ENCODE peak calls at places on chromosomes 6 and 20, in seven cellular contexts. I is breast epithelium, Z is suprapubic skin, A is GM12878, F is transverse colon, S is HCT116, E is prostate gland. J is an unnamed sample.

GRCh38 chr6:75279418-75279817 is 5.2 kb downstream of the TMEM30A start:
- DNase-seq in Z (no peak), S (no peak), A (no peak), E (no peak), I (no peak), F (no peak), J (no peak)

GRCh38 chr20:51008718-51009117 is 14.2 kb downstream of the KCNG1 start:
- DNase-seq in E (no peak), F (peak), Z (no peak), I (no peak), A (no peak), S (no peak), J (no peak)

GRCh38 chr20:10185741-10186558 is 32.7 kb upstream of the SNAP25 start:
- DNase-seq in E (peak), A (no peak), F (no peak), Z (no peak), I (peak), S (no peak), J (no peak)

GRCh38 chr6:75532521-75532920 is 38.9 kb upstream of the FILIP1 start:
- DNase-seq in A (no peak), E (no peak), Z (no peak), S (no peak), F (no peak), I (no peak), J (no peak)

GRCh38 chr6:80438728-80439127 is 332.3 kb downstream of the BCKDHB start:
- DNase-seq in F (no peak), E (no peak), S (peak), I (no peak), Z (no peak), A (no peak), J (no peak)

GRCh38 chr20:50513169-50514034 is 3.2 kb downstream of the PTPN1 start:
- DNase-seq in Z (no peak), E (no peak), I (no peak), F (no peak), A (no peak), S (no peak), J (no peak)

GRCh38 chr6:75154973-75155372 is 50.9 kb downstream of the COL12A1 start:
- DNase-seq in Z (no peak), A (no peak), S (no peak), E (no peak), F (no peak), I (no peak), J (no peak)

GRCh38 chr20:33076662-33077398 is 2.6 kb upstream of the BPIFB4 start:
- DNase-seq in I (no peak), E (no peak), F (no peak), A (no peak), S (peak), Z (no peak), J (no peak)

GRCh38 chr6:42451595-42452170 is at the start of gene TRERF1:
- DNase-seq in E (peak), A (no peak), I (no peak), S (peak), Z (peak), F (peak), J (peak)

GRCh38 chr6:34917626-34918285 is 28.7 kb downstream of the ANKS1A start:
- DNase-seq in S (no peak), I (no peak), A (no peak), Z (no peak), F (no peak), E (no peak), J (no peak)

GRCh38 chr6:102381203-102381602 is 987.7 kb downstream of the GRIK2 start:
- DNase-seq in E (no peak), F (no peak), I (no peak), S (no peak), A (no peak), Z (no peak), J (no peak)

GRCh38 chr6:29710281-29710941 is 12.8 kb upstream of the HLA-F start:
- DNase-seq in I (no peak), Z (no peak), A (no peak), S (no peak), E (no peak), F (no peak), J (no peak)

GRCh38 chr20:14801591-14802325 is 464.3 kb upstream of the FLRT3 start:
- DNase-seq in E (no peak), A (peak), I (no peak), F (no peak), S (no peak), Z (no peak), J (no peak)

GRCh38 chr6:19830171-19830570 is 7.0 kb upstream of the ID4 start:
- DNase-seq in Z (no peak), F (no peak), A (no peak), S (no peak), E (no peak), I (no peak), J (no peak)

GRCh38 chr20:6295026-6295425 is 172.2 kb upstream of the FERMT1 start:
- DNase-seq in I (no peak), E (no peak), F (no peak), Z (no peak), S (no peak), A (no peak), J (no peak)

GRCh38 chr6:26267083-26267589 is 97.9 kb upstream of the BTN3A2 start:
- DNase-seq in I (no peak), F (no peak), S (no peak), E (no peak), A (no peak), Z (no peak), J (no peak)

GRCh38 chr20:59028812-59029211 is 3.3 kb downstream of the ATP5F1E start:
- DNase-seq in E (no peak), A (no peak), Z (no peak), S (no peak), I (no peak), F (no peak), J (no peak)

GRCh38 chr6:51559059-51559458 is 528.4 kb downstream of the PKHD1 start:
- DNase-seq in S (no peak), Z (no peak), A (no peak), E (no peak), F (no peak), I (no peak), J (no peak)

GRCh38 chr6:143941852-143942627 is 66.0 kb downstream of the PLAGL1 start:
- DNase-seq in S (peak), E (peak), I (no peak), A (no peak), F (peak), Z (no peak), J (no peak)

GRCh38 chr6:85169189-85169588 is 280.7 kb upstream of the NT5E start:
- DNase-seq in Z (no peak), A (no peak), E (no peak), I (no peak), F (no peak), S (no peak), J (no peak)

GRCh38 chr6:161188547-161189465 is 85.1 kb downstream of the AGPAT4 start:
- DNase-seq in I (no peak), A (no peak), E (no peak), F (no peak), S (no peak), Z (no peak), J (no peak)

GRCh38 chr6:53313784-53314382 is 34.9 kb downstream of the ELOVL5 start:
- DNase-seq in F (no peak), E (no peak), S (no peak), Z (no peak), A (no peak), I (no peak), J (no peak)
- TF ChIP-seq POLR2AphosphoS5 in F (no peak), E (no peak), S (no peak), Z (no peak), A (no peak), I (peak), J (no peak)

GRCh38 chr6:46216879-46217278 is 46.1 kb upstream of the ENPP5 start:
- DNase-seq in A (no peak), F (no peak), E (no peak), I (no peak), Z (no peak), S (no peak), J (no peak)

GRCh38 chr6:46219661-46220060 is 48.9 kb upstream of the ENPP5 start:
- DNase-seq in I (no peak), Z (no peak), E (no peak), F (no peak), A (no peak), S (no peak), J (no peak)

GRCh38 chr6:46218457-46218856 is 47.7 kb upstream of the ENPP5 start:
- DNase-seq in S (no peak), F (no peak), E (no peak), Z (no peak), A (no peak), I (no peak), J (no peak)

GRCh38 chr6:46215777-46216176 is 45.0 kb upstream of the ENPP5 start:
- DNase-seq in A (no peak), E (no peak), S (no peak), I (no peak), Z (no peak), F (no peak), J (no peak)

DNA sequence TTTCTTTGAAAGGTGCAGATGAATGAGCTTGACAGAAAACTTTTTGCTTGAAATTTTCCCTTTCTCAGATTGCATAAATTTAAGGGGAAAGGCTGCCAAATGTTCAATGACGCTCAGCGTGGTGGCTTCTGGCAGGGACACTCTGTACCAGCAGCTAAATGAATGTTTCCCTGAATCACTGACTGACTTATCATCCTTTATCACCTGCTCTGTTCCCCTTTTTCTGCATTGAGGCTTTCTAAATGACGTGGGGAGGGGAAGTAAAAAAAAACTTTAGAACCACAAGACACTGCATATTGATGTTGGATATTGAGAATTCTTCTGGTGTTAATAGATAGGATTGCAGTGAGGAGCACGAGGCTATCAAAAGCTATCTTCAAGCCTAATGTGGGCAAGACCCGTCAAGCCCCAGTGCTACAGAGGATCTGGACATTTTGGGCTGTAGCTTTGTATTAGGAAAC is 46.9 kb upstream of the ENPP5 start:
- DNase-seq in E (no peak), I (no peak), F (no peak), Z (no peak), S (no peak), A (peak), J (no peak)
- TF ChIP-seq POLR2AphosphoS5 in E (peak), I (peak), F (no peak), Z (peak), S (no peak), A (no peak), J (no peak)

GRCh38 chr20:38418509-38419204 is 16.5 kb downstream of the SNHG17 start:
- DNase-seq in A (no peak), E (no peak), I (no peak), S (no peak), F (no peak), Z (peak), J (no peak)
- TF ChIP-seq POLR2AphosphoS5 in A (peak), E (no peak), I (no peak), S (no peak), F (no peak), Z (no peak), J (peak)

GRCh38 chr6:169800116-169800667 is 48.8 kb downstream of the ERMARD start:
- DNase-seq in S (no peak), A (no peak), E (peak), Z (peak), I (no peak), F (no peak), J (no peak)

GRCh38 chr6:169801396-169802160 is 50.2 kb downstream of the ERMARD start:
- DNase-seq in I (no peak), E (peak), S (no peak), A (no peak), Z (peak), F (no peak), J (no peak)

GRCh38 chr6:169798764-169799473 is 47.5 kb downstream of the ERMARD start:
- DNase-seq in S (no peak), A (no peak), F (no peak), Z (peak), I (no peak), E (no peak), J (no peak)

GRCh38 chr6:169799474-169799926 is 48.1 kb downstream of the ERMARD start:
- DNase-seq in E (peak), A (no peak), S (no peak), Z (no peak), I (no peak), F (no peak), J (no peak)

DNA sequence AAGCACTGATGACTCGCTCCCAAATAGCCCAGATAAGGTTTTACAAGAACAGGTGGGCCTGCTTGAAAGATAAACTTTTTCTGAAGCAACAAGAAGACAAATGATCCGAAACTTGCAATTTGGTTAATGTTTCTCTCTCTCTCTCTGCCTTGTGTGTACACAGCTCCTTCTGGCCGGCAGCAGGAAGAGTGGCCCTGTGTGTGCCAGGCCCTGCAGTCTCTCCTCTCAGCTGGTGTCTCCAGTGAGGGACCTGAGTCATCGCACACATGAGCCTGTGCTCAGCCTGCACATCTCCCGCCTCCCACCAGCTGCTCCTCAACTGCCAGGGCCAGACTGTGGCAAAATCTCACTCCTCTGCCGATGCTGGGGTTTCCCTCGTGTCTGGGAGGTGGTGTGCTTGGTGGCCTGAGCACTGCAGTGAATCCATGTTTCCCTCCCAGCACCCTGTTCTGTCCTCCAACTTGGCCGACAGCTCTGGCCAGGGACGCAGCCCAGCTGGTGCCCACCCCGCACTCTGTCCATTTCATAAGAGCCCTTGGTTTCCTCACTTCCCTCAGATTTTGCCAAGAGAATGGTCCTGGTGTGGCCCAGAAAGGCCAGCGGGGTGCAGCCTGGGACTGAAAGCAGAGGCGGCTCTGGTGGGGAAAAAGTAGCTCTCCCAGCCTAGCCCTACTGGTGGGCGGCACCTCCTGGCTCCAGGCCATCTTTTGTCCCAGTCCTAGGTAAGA is 49.4 kb downstream of the ERMARD start:
- DNase-seq in A (no peak), E (peak), I (no peak), S (peak), F (peak), Z (peak), J (no peak)
- TF ChIP-seq POLR2AphosphoS5 in A (no peak), E (peak), I (no peak), S (no peak), F (no peak), Z (no peak), J (no peak)

DNA sequence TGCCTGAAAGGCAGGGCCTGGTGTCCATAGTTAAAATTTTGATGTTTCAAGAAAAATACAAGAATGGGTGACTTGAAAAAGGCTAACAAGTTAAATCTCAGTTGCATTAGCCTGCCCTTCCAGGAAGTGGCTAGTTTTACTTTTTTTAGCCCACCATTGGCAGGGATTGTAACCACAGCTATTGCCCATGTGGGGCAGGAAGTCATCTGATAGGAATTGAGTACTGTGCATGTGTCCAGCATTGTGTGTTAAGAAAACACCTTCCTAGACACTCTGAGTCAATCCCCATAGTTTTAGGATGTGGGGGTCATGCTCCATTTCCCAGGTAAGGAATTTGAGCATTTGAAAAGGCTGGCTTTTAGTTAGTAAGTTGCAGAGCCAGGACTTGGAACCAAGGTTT is 26.9 kb downstream of the LYRM2 start:
- DNase-seq in S (no peak), E (no peak), F (no peak), I (no peak), Z (no peak), A (no peak), J (no peak)
- TF ChIP-seq POLR2AphosphoS5 in S (no peak), E (no peak), F (no peak), I (no peak), Z (no peak), A (no peak), J (no peak)